ENCODE peak calls at places on chromosomes 1 and 21, in eight cellular contexts. W is omental fat pad; T is pulmonary artery endothelial cell; R is NCI-H69; L is activated T-helper 1 cell treated with anti-CD3 and anti-CD28 coated beads, Interleukin-12 subunit alpha, Interleukin-12 subunit beta, Interleukin-2, Interleukin-4 antibody, amounts not matched to agents 30 ng/mL and 10 ng/mL and 1 ng/mL, durations not matched to agents 14 hours and 24 hours and 36 hours; F is activated CD4-positive, alpha-beta T cell treated with anti-CD3 and anti-CD28 coated beads, Interleukin-2, amount 50 U/mL, for 1 hour; A is nucleus accumbens; G is DMS53. Z is an unnamed sample.

GRCh38 chr21:18369115-18369514 is 34.5 kb downstream of the TMPRSS15 start:
- DNase-seq in L (no peak), W (no peak), G (peak; percentile 65), F (no peak), R (peak; percentile 86), A (no peak), T (no peak), Z (no peak)

GRCh38 chr1:27539901-27540861 is 50.2 kb upstream of the WASF2 start:
- DNase-seq in F (no peak), R (no peak), L (no peak), G (peak; percentile 87), W (no peak), A (no peak), T (no peak), Z (no peak)

GRCh38 chr21:35895598-35895997 is 164.7 kb downstream of the SETD4 start:
- DNase-seq in A (no peak), L (no peak), F (no peak), G (no peak), R (no peak), T (no peak), W (no peak), Z (no peak)

GRCh38 chr1:228842094-228842775 is 107.0 kb downstream of the RHOU start:
- DNase-seq in G (peak; percentile 44), W (no peak), T (peak; percentile 30), A (peak; percentile 8), L (no peak), F (no peak), R (peak; percentile 63), Z (no peak)

GRCh38 chr1:5812295-5812694 is 179.9 kb downstream of the NPHP4 start:
- DNase-seq in W (no peak), L (no peak), F (no peak), G (no peak), T (no peak), A (no peak), R (no peak), Z (no peak)

GRCh38 chr21:15992171-15992570 is 262.4 kb downstream of the USP25 start:
- DNase-seq in R (no peak), W (no peak), A (no peak), L (no peak), F (no peak), T (peak; percentile 84), G (no peak), Z (no peak)

GRCh38 chr1:218890436-218890835 is 283.2 kb upstream of the LYPLAL1 start:
- DNase-seq in F (no peak), L (no peak), R (no peak), G (no peak), A (no peak), T (no peak), W (no peak), Z (no peak)

GRCh38 chr1:66506393-66506687 is 27.6 kb upstream of the SGIP1 start:
- DNase-seq in L (no peak), A (no peak), T (no peak), G (no peak), R (no peak), F (no peak), W (no peak), Z (no peak)

GRCh38 chr1:236144446-236145150 is 2.3 kb downstream of the GPR137B start:
- DNase-seq in W (no peak), R (no peak), L (no peak), T (no peak), F (no peak), G (peak; percentile 20), A (no peak), Z (no peak)

GRCh38 chr1:18316764-18317163 is 164.0 kb upstream of the KLHDC7A start:
- DNase-seq in A (no peak), L (no peak), W (no peak), R (no peak), T (no peak), G (no peak), F (no peak), Z (no peak)

GRCh38 chr1:23436520-23437354 is 12.2 kb upstream of the TCEA3 start:
- DNase-seq in W (no peak), F (peak; percentile 20), L (no peak), T (no peak), A (no peak), G (no peak), R (peak; percentile 68), Z (peak; percentile 33)

GRCh38 chr1:159945483-159946241 is at the start of gene IGSF9:
- DNase-seq in R (peak; percentile 99), W (no peak), T (no peak), A (peak; percentile 80), F (peak; percentile 75), G (peak; percentile 93), L (no peak), Z (peak; percentile 69)

Z was measured in CD4-positive, CD25-positive, alpha-beta regulatory T cell.